ENCODE peak calls at places on chromosome 6, in seven cellular contexts. One of them, this sample, is unnamed.
A peak's percentile ranks its signal among the peaks of the same experiment; 100 is the strongest.

GRCh38 chr6:7933794-7934193 is 23.2 kb upstream of the TXNDC5 start:
- DNase-seq in heart left ventricle: no peak
- DNase-seq in lower leg skin: no peak
- DNase-seq in IMR-90: no peak
- DNase-seq in ovary: no peak
- DNase-seq in esophagus squamous epithelium: no peak
- DNase-seq in erythroblast: no peak
- DNase-seq in this sample: no peak

GRCh38 chr6:155247618-155248017 is 16.2 kb upstream of the CLDN20 start:
- DNase-seq in heart left ventricle: no peak
- DNase-seq in lower leg skin: no peak
- DNase-seq in IMR-90: peak; percentile 26
- DNase-seq in ovary: no peak
- DNase-seq in esophagus squamous epithelium: no peak
- DNase-seq in erythroblast: no peak
- DNase-seq in this sample: no peak

GRCh38 chr6:45625191-45625664 is 247.5 kb upstream of the SUPT3H start:
- DNase-seq in heart left ventricle: no peak
- DNase-seq in lower leg skin: no peak
- DNase-seq in IMR-90: peak; percentile 85
- DNase-seq in ovary: no peak
- DNase-seq in esophagus squamous epithelium: no peak
- DNase-seq in erythroblast: no peak
- DNase-seq in this sample: no peak

GRCh38 chr6:46490425-46491200 is 636 bp downstream of the RCAN2 start:
- DNase-seq in heart left ventricle: peak; percentile 52
- DNase-seq in lower leg skin: no peak
- DNase-seq in IMR-90: no peak
- DNase-seq in ovary: peak; percentile 64
- DNase-seq in esophagus squamous epithelium: peak; percentile 0
- DNase-seq in erythroblast: no peak
- DNase-seq in this sample: no peak

GRCh38 chr6:22848121-22848520 is 278.8 kb downstream of the HDGFL1 start:
- DNase-seq in heart left ventricle: no peak
- DNase-seq in lower leg skin: no peak
- DNase-seq in IMR-90: no peak
- DNase-seq in ovary: no peak
- DNase-seq in esophagus squamous epithelium: no peak
- DNase-seq in erythroblast: no peak
- DNase-seq in this sample: no peak

GRCh38 chr6:106460481-106460880 is 100.0 kb downstream of the CRYBG1 start:
- DNase-seq in heart left ventricle: no peak
- DNase-seq in lower leg skin: no peak
- DNase-seq in IMR-90: no peak
- DNase-seq in ovary: no peak
- DNase-seq in esophagus squamous epithelium: no peak
- DNase-seq in erythroblast: no peak
- DNase-seq in this sample: no peak

GRCh38 chr6:21800948-21801438 is 207.4 kb downstream of the SOX4 start:
- DNase-seq in heart left ventricle: no peak
- DNase-seq in lower leg skin: no peak
- DNase-seq in IMR-90: peak; percentile 67
- DNase-seq in ovary: no peak
- DNase-seq in esophagus squamous epithelium: no peak
- DNase-seq in erythroblast: no peak
- DNase-seq in this sample: no peak

GRCh38 chr6:136405410-136406029 is 115.9 kb upstream of the BCLAF1 start:
- DNase-seq in heart left ventricle: no peak
- DNase-seq in lower leg skin: no peak
- DNase-seq in IMR-90: no peak
- DNase-seq in ovary: no peak
- DNase-seq in esophagus squamous epithelium: no peak
- DNase-seq in erythroblast: no peak
- DNase-seq in this sample: no peak

GRCh38 chr6:144379356-144379755 is 94.2 kb downstream of the UTRN start:
- DNase-seq in heart left ventricle: no peak
- DNase-seq in lower leg skin: no peak
- DNase-seq in IMR-90: peak; percentile 71
- DNase-seq in ovary: no peak
- DNase-seq in esophagus squamous epithelium: no peak
- DNase-seq in erythroblast: no peak
- DNase-seq in this sample: no peak

GRCh38 chr6:167745660-167746376 is 80.9 kb upstream of the AFDN start:
- DNase-seq in heart left ventricle: no peak
- DNase-seq in lower leg skin: no peak
- DNase-seq in IMR-90: no peak
- DNase-seq in ovary: peak; percentile 40
- DNase-seq in esophagus squamous epithelium: no peak
- DNase-seq in erythroblast: no peak
- DNase-seq in this sample: peak; percentile 34

GRCh38 chr6:166559211-166559610 is 27.3 kb downstream of the RAMACL start:
- DNase-seq in heart left ventricle: no peak
- DNase-seq in lower leg skin: no peak
- DNase-seq in IMR-90: no peak
- DNase-seq in ovary: no peak
- DNase-seq in esophagus squamous epithelium: no peak
- DNase-seq in erythroblast: no peak
- DNase-seq in this sample: no peak

GRCh38 chr6:36374194-36374593 is 13.3 kb downstream of the ETV7 start:
- DNase-seq in heart left ventricle: no peak
- DNase-seq in lower leg skin: no peak
- DNase-seq in IMR-90: no peak
- DNase-seq in ovary: peak; percentile 28
- DNase-seq in esophagus squamous epithelium: no peak
- DNase-seq in erythroblast: no peak
- DNase-seq in this sample: no peak

GRCh38 chr6:158706369-158706982 is 56.6 kb downstream of the SYTL3 start:
- DNase-seq in heart left ventricle: peak; percentile 49
- DNase-seq in lower leg skin: no peak
- DNase-seq in IMR-90: peak; percentile 51
- DNase-seq in ovary: peak; percentile 80
- DNase-seq in esophagus squamous epithelium: no peak
- DNase-seq in erythroblast: peak; percentile 48
- DNase-seq in this sample: peak; percentile 39

GRCh38 chr6:66396145-66396544 is 689.1 kb upstream of the EYS start:
- DNase-seq in heart left ventricle: no peak
- DNase-seq in lower leg skin: no peak
- DNase-seq in IMR-90: no peak
- DNase-seq in ovary: no peak
- DNase-seq in esophagus squamous epithelium: no peak
- DNase-seq in erythroblast: no peak
- DNase-seq in this sample: no peak

GRCh38 chr6:162684033-162684432 is 43.5 kb downstream of the PRKN start:
- DNase-seq in heart left ventricle: no peak
- DNase-seq in lower leg skin: no peak
- DNase-seq in IMR-90: no peak
- DNase-seq in ovary: no peak
- DNase-seq in esophagus squamous epithelium: no peak
- DNase-seq in erythroblast: no peak
- DNase-seq in this sample: no peak

GRCh38 chr6:106473807-106474206 is 113.3 kb downstream of the CRYBG1 start:
- DNase-seq in heart left ventricle: no peak
- DNase-seq in lower leg skin: no peak
- DNase-seq in IMR-90: peak; percentile 80
- DNase-seq in ovary: no peak
- DNase-seq in esophagus squamous epithelium: no peak
- DNase-seq in erythroblast: no peak
- DNase-seq in this sample: no peak

GRCh38 chr6:13923527-13924145 is 1.1 kb upstream of the RNF182 start:
- DNase-seq in heart left ventricle: no peak
- DNase-seq in lower leg skin: no peak
- DNase-seq in IMR-90: peak; percentile 65
- DNase-seq in ovary: no peak
- DNase-seq in esophagus squamous epithelium: no peak
- DNase-seq in erythroblast: peak; percentile 31
- DNase-seq in this sample: no peak

GRCh38 chr6:111503194-111503593 is 20.2 kb upstream of the REV3L start:
- DNase-seq in heart left ventricle: no peak
- DNase-seq in lower leg skin: no peak
- DNase-seq in IMR-90: peak; percentile 22
- DNase-seq in ovary: no peak
- DNase-seq in esophagus squamous epithelium: no peak
- DNase-seq in erythroblast: no peak
- DNase-seq in this sample: no peak

GRCh38 chr6:68559716-68560115 is 75.4 kb upstream of the ADGRB3 start:
- DNase-seq in heart left ventricle: no peak
- DNase-seq in lower leg skin: no peak
- DNase-seq in IMR-90: no peak
- DNase-seq in ovary: no peak
- DNase-seq in esophagus squamous epithelium: no peak
- DNase-seq in erythroblast: no peak
- DNase-seq in this sample: no peak

GRCh38 chr6:42402184-42402583 is 49.5 kb downstream of the TRERF1 start:
- DNase-seq in heart left ventricle: no peak
- DNase-seq in lower leg skin: no peak
- DNase-seq in IMR-90: peak; percentile 58
- DNase-seq in ovary: no peak
- DNase-seq in esophagus squamous epithelium: no peak
- DNase-seq in erythroblast: no peak
- DNase-seq in this sample: no peak

GRCh38 chr6:141265748-141266647 is 866.7 kb upstream of the GJE1 start:
- DNase-seq in heart left ventricle: no peak
- DNase-seq in lower leg skin: no peak
- DNase-seq in IMR-90: no peak
- DNase-seq in ovary: no peak
- DNase-seq in esophagus squamous epithelium: no peak
- DNase-seq in erythroblast: no peak
- DNase-seq in this sample: no peak

GRCh38 chr6:33313709-33314514 is at the start of gene TAPBP:
- DNase-seq in heart left ventricle: peak; percentile 71
- DNase-seq in lower leg skin: no peak
- DNase-seq in IMR-90: peak; percentile 72
- DNase-seq in ovary: peak; percentile 72
- DNase-seq in esophagus squamous epithelium: no peak
- DNase-seq in erythroblast: peak; percentile 88
- DNase-seq in this sample: peak; percentile 40
- TF ChIP-seq POLR2A in heart left ventricle: peak; percentile 34
- TF ChIP-seq POLR2A in lower leg skin: no peak
- TF ChIP-seq POLR2A in IMR-90: peak; percentile 75
- TF ChIP-seq POLR2A in ovary: peak; percentile 40
- TF ChIP-seq POLR2A in esophagus squamous epithelium: peak; percentile 15
- TF ChIP-seq POLR2A in erythroblast: peak; percentile 80
- TF ChIP-seq POLR2A in this sample: peak; percentile 49

GRCh38 chr6:17967668-17968067 is 19.8 kb downstream of the KIF13A start:
- DNase-seq in heart left ventricle: no peak
- DNase-seq in lower leg skin: no peak
- DNase-seq in IMR-90: no peak
- DNase-seq in ovary: no peak
- DNase-seq in esophagus squamous epithelium: no peak
- DNase-seq in erythroblast: no peak
- DNase-seq in this sample: no peak
- TF ChIP-seq POLR2A in heart left ventricle: no peak
- TF ChIP-seq POLR2A in lower leg skin: no peak
- TF ChIP-seq POLR2A in IMR-90: no peak
- TF ChIP-seq POLR2A in ovary: no peak
- TF ChIP-seq POLR2A in esophagus squamous epithelium: no peak
- TF ChIP-seq POLR2A in erythroblast: no peak
- TF ChIP-seq POLR2A in this sample: no peak

DNA sequence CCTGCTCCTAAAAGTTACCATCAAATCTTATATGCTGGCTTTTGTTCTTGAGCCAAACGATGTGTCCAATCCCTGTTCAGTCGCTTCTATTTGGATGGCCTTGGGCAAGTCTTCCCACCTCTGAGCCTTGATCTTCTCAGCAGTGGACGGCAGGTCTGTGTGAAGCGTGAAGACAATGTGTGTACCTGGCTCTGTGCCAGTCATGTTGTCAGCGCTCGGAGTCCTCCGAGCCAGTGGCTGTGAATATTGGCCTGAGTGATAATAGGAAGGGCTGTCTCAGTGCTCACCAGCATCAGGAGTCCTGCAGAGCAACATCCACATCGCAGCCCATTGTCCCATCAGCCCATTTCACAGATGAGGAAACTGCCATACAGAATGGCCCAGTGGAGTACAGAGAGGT is 219.0 kb downstream of the CDC5L start:
- DNase-seq in heart left ventricle: no peak
- DNase-seq in lower leg skin: peak; percentile 37
- DNase-seq in IMR-90: no peak
- DNase-seq in ovary: no peak
- DNase-seq in esophagus squamous epithelium: no peak
- DNase-seq in erythroblast: no peak
- DNase-seq in this sample: peak; percentile 49
- TF ChIP-seq POLR2A in heart left ventricle: no peak
- TF ChIP-seq POLR2A in lower leg skin: no peak
- TF ChIP-seq POLR2A in IMR-90: no peak
- TF ChIP-seq POLR2A in ovary: no peak
- TF ChIP-seq POLR2A in esophagus squamous epithelium: no peak
- TF ChIP-seq POLR2A in erythroblast: no peak
- TF ChIP-seq POLR2A in this sample: no peak

DNA sequence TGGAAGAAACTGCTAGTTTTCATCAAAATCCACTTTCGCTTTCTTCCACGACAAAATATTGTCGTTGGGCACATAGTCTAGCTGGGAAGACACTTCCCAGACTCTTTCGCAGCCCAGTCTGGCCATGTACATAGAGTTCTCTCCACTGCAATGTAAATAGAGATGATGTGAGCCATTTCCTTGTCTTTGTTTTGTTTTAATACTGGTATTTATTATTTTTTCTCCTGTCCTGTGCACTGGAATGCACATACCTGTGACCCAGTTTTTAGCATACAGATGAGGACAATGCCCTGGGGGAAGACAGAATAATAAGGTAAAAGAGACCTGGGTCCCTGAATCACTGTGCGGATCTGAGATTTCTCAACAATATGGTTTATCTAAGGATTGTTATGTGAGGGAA is 149.5 kb upstream of the BMP5 start:
- DNase-seq in heart left ventricle: no peak
- DNase-seq in lower leg skin: no peak
- DNase-seq in IMR-90: no peak
- DNase-seq in ovary: no peak
- DNase-seq in esophagus squamous epithelium: no peak
- DNase-seq in erythroblast: no peak
- DNase-seq in this sample: no peak
- TF ChIP-seq POLR2A in heart left ventricle: no peak
- TF ChIP-seq POLR2A in lower leg skin: no peak
- TF ChIP-seq POLR2A in IMR-90: no peak
- TF ChIP-seq POLR2A in ovary: no peak
- TF ChIP-seq POLR2A in esophagus squamous epithelium: no peak
- TF ChIP-seq POLR2A in erythroblast: no peak
- TF ChIP-seq POLR2A in this sample: no peak

GRCh38 chr6:12523726-12524125 is 192.8 kb upstream of the PHACTR1 start:
- DNase-seq in heart left ventricle: no peak
- DNase-seq in lower leg skin: no peak
- DNase-seq in IMR-90: no peak
- DNase-seq in ovary: no peak
- DNase-seq in esophagus squamous epithelium: no peak
- DNase-seq in erythroblast: no peak
- DNase-seq in this sample: no peak
- TF ChIP-seq POLR2A in heart left ventricle: no peak
- TF ChIP-seq POLR2A in lower leg skin: no peak
- TF ChIP-seq POLR2A in IMR-90: no peak
- TF ChIP-seq POLR2A in ovary: no peak
- TF ChIP-seq POLR2A in esophagus squamous epithelium: no peak
- TF ChIP-seq POLR2A in erythroblast: no peak
- TF ChIP-seq POLR2A in this sample: no peak

This sample was measured in tibial nerve.